ENCODE peak calls at places on chromosomes 2 and 18, in four cellular contexts. One of them, this sample, is unnamed.

GRCh38 chr2:197894751-197895274 is 90.4 kb downstream of the PLCL1 start:
- DNase-seq in nephron progenitor cell: no peak
- DNase-seq in amygdala: no peak
- DNase-seq in pons: no peak
- DNase-seq in this sample: no peak

GRCh38 chr2:172972005-172972619 is 103.5 kb upstream of the MAP3K20 start:
- DNase-seq in nephron progenitor cell: peak; percentile 41
- DNase-seq in amygdala: no peak
- DNase-seq in pons: peak; percentile 29
- DNase-seq in this sample: no peak

GRCh38 chr2:61640406-61640805 is 102.2 kb upstream of the XPO1 start:
- DNase-seq in amygdala: no peak
- DNase-seq in pons: no peak
- DNase-seq in nephron progenitor cell: no peak
- DNase-seq in this sample: no peak

GRCh38 chr2:15999592-16000469 is 59.5 kb downstream of the MYCN start:
- DNase-seq in nephron progenitor cell: no peak
- DNase-seq in pons: no peak
- DNase-seq in amygdala: no peak
- DNase-seq in this sample: no peak

GRCh38 chr2:30752811-30753210 is 54.4 kb downstream of the CAPN13 start:
- DNase-seq in amygdala: no peak
- DNase-seq in pons: no peak
- DNase-seq in nephron progenitor cell: no peak
- DNase-seq in this sample: no peak

GRCh38 chr18:57331718-57332117 is 20.6 kb upstream of the ST8SIA3 start:
- DNase-seq in pons: no peak
- DNase-seq in nephron progenitor cell: no peak
- DNase-seq in amygdala: no peak
- DNase-seq in this sample: no peak

GRCh38 chr2:230986520-230987136 is 9.3 kb upstream of the SPATA3 start:
- DNase-seq in amygdala: no peak
- DNase-seq in pons: no peak
- DNase-seq in nephron progenitor cell: no peak
- DNase-seq in this sample: no peak

GRCh38 chr18:63025251-63025710 is 294.3 kb downstream of the BCL2 start:
- DNase-seq in amygdala: no peak
- DNase-seq in nephron progenitor cell: peak; percentile 56
- DNase-seq in pons: peak; percentile 19
- DNase-seq in this sample: no peak

This sample was measured in SK-N-MC.